ENCODE peak calls at places on chromosomes 11 and 22, in four cellular contexts. K is left ventricle myocardium inferior, O is Daoy, P is HCEC 1CT. V is an unnamed sample.
A peak's percentile ranks its signal among the peaks of the same experiment; 100 is the strongest.

GRCh38 chr11:17979770-17980371 is 33.0 kb downstream of the SERGEF start:
- DNase-seq in K (no peak), P (no peak), O (peak; percentile 11), V (no peak)

GRCh38 chr11:14075118-14075601 is 112.6 kb downstream of the SPON1 start:
- DNase-seq in O (peak; percentile 77), P (peak; percentile 17), K (no peak), V (peak; percentile 17)

GRCh38 chr22:39292002-39292401 is 27.4 kb downstream of the RPL3 start:
- DNase-seq in O (peak; percentile 50), P (no peak), K (no peak), V (no peak)

GRCh38 chr22:17884084-17884483 is 109.8 kb upstream of the BID start:
- DNase-seq in K (peak; percentile 28), P (no peak), O (no peak), V (no peak)

GRCh38 chr11:75240381-75241035 is at the start of gene TPBGL:
- DNase-seq in O (peak; percentile 54), P (no peak), K (no peak), V (no peak)

GRCh38 chr22:39773976-39774539 is 119.5 kb downstream of the ENTHD1 start:
- DNase-seq in P (no peak), K (no peak), O (peak; percentile 23), V (no peak)

GRCh38 chr11:33936745-33937612 is 45.1 kb upstream of the LMO2 start:
- DNase-seq in P (no peak), K (peak; percentile 62), O (peak; percentile 66), V (peak; percentile 35)

GRCh38 chr11:57527056-57527631 is 3.4 kb downstream of the TIMM10 start:
- DNase-seq in P (peak; percentile 50), K (peak; percentile 66), O (peak; percentile 57), V (peak; percentile 44)

GRCh38 chr11:47317078-47317828 is 35.2 kb downstream of the MYBPC3 start:
- DNase-seq in K (no peak), O (no peak), P (no peak), V (no peak)

GRCh38 chr22:33492210-33492651 is 428.0 kb downstream of the LARGE1 start:
- DNase-seq in K (no peak), O (no peak), P (no peak), V (no peak)

GRCh38 chr22:35023692-35024363 is 42.1 kb upstream of the ISX start:
- DNase-seq in P (no peak), O (peak; percentile 50), K (peak; percentile 57), V (no peak)

GRCh38 chr11:20355221-20356219 is 8.0 kb upstream of the HTATIP2 start:
- DNase-seq in P (peak; percentile 32), K (no peak), O (peak; percentile 47), V (peak; percentile 43)

GRCh38 chr22:40668611-40669390 is 10.5 kb upstream of the MCHR1 start:
- DNase-seq in P (peak; percentile 51), O (peak; percentile 19), K (no peak), V (peak; percentile 82)

GRCh38 chr22:46352691-46353386 is 17.3 kb downstream of the TRMU start:
- DNase-seq in P (no peak), O (peak; percentile 74), K (peak; percentile 73), V (peak; percentile 33)

GRCh38 chr11:83793332-83793731 is 507.2 kb upstream of the CCDC90B start:
- DNase-seq in K (no peak), P (no peak), O (no peak), V (no peak)

GRCh38 chr11:126035718-126036117 is 26.9 kb downstream of the CDON start:
- DNase-seq in K (no peak), O (no peak), P (no peak), V (no peak)

GRCh38 chr11:94740083-94740974 is 27.8 kb upstream of the AMOTL1 start:
- DNase-seq in P (no peak), K (peak; percentile 59), O (peak; percentile 48), V (no peak)

GRCh38 chr22:42811510-42811909 is 45.6 kb downstream of the ARFGAP3 start:
- DNase-seq in O (no peak), K (no peak), P (no peak), V (no peak)

GRCh38 chr11:7020183-7020917 is at the start of the genes NLRP14 and ZNF214:
- DNase-seq in P (peak; percentile 93), K (peak; percentile 94), O (peak; percentile 95), V (peak; percentile 90)

GRCh38 chr22:44448271-44448780 is 49.7 kb downstream of the RTL6 start:
- DNase-seq in O (peak; percentile 98), K (peak; percentile 76), P (peak; percentile 85), V (peak; percentile 88)

GRCh38 chr11:47595029-47595428 is 818 bp upstream of the C1QTNF4 start:
- DNase-seq in P (no peak), K (peak; percentile 57), O (no peak), V (no peak)

GRCh38 chr11:69703711-69704507 is at the start of gene FGF19:
- DNase-seq in K (no peak), O (peak; percentile 23), P (no peak), V (no peak)

GRCh38 chr11:1853376-1854131 is 670 bp downstream of the LSP1 start:
- DNase-seq in K (no peak), O (no peak), P (no peak), V (no peak)

GRCh38 chr22:49917997-49918910 is at the start of the genes ALG12 and CRELD2:
- DNase-seq in P (peak; percentile 97), O (peak; percentile 97), K (peak; percentile 98), V (peak; percentile 93)

GRCh38 chr22:46033256-46034200 is 56.6 kb upstream of the WNT7B start:
- DNase-seq in P (no peak), K (no peak), O (no peak), V (no peak)

GRCh38 chr11:72036687-72037086 is 38.0 kb downstream of the IL18BP start:
- DNase-seq in O (no peak), P (no peak), K (no peak), V (no peak)

GRCh38 chr11:100712618-100713017 is 25.5 kb downstream of the ARHGAP42 start:
- DNase-seq in P (no peak), K (no peak), O (no peak), V (no peak)

GRCh38 chr11:3344327-3344726 is 34.6 kb downstream of the ZNF195 start:
- DNase-seq in K (no peak), P (no peak), O (no peak), V (no peak)

GRCh38 chr22:49119551-49119952 is 708.1 kb downstream of the BRD1 start:
- DNase-seq in P (no peak), O (no peak), K (peak; percentile 26), V (no peak)

GRCh38 chr11:1563149-1563638 is 8.9 kb downstream of the DUSP8 start:
- DNase-seq in K (no peak), O (no peak), P (no peak), V (no peak)

GRCh38 chr11:48109046-48109666 is 107.5 kb upstream of the OR4B1 start:
- DNase-seq in P (peak; percentile 45), K (no peak), O (peak; percentile 34), V (peak; percentile 52)

GRCh38 chr22:45319319-45319675 is 9.6 kb downstream of the FAM118A start:
- DNase-seq in O (peak; percentile 54), K (peak; percentile 45), P (peak; percentile 51), V (peak; percentile 36)